ENCODE peak calls at places on chromosomes 1 and 21, in ten cellular contexts. Y is GM03348; S is stimulated activated CD8-positive, alpha-beta memory T cell treated with anti-CD3 and anti-CD28 coated beads, Interleukin-15, amount 100 ng/mL, for 4 hours; J is activated T-cell treated with anti-CD3 and anti-CD28 coated beads for 1 hour; K is H1; L is CD8-positive, alpha-beta T cell; I is stimulated activated effector memory CD8-positive, alpha-beta T cell treated with anti-CD3 and anti-CD28 coated beads, Interleukin-12 subunit alpha, Interleukin-12 subunit beta, amount 100 ng/mL, for 72 hours; C is anterior cingulate cortex; Q is hippocampal formation; Z is EH. M is an unnamed sample.

GRCh38 chr1:156750191-156750931 is 1.1 kb downstream of the HDGF start:
- DNase-seq in Y (peak), S (no peak), J (no peak), K (no peak), L (no peak), I (no peak), C (no peak), Q (no peak), Z (peak), M (peak)

GRCh38 chr1:154627247-154628121 is 19.5 kb upstream of the ADAR start:
- DNase-seq in Y (peak), S (peak), J (peak), K (peak), L (peak), I (peak), C (peak), Q (peak), Z (peak), M (peak)

GRCh38 chr1:86156571-86157455 is at the start of gene COL24A1:
- DNase-seq in Y (peak), S (no peak), J (no peak), K (peak), L (no peak), I (no peak), C (no peak), Q (no peak), Z (peak), M (peak)

GRCh38 chr1:54009406-54009805 is 8.6 kb downstream of the LDLRAD1 start:
- DNase-seq in Y (no peak), S (no peak), J (no peak), K (no peak), L (no peak), I (no peak), C (no peak), Q (no peak), Z (no peak), M (no peak)

GRCh38 chr21:38847556-38847955 is 41.8 kb downstream of the ETS2 start:
- DNase-seq in Y (no peak), S (no peak), J (no peak), K (peak), L (no peak), I (no peak), C (no peak), Q (no peak), Z (no peak), M (no peak)

GRCh38 chr1:25106981-25107642 is 125.2 kb downstream of the SYF2 start:
- DNase-seq in Y (peak), S (no peak), J (no peak), K (no peak), L (no peak), I (no peak), C (no peak), Q (no peak), Z (peak), M (no peak)

GRCh38 chr1:50491142-50491541 is 67.9 kb upstream of the DMRTA2 start:
- DNase-seq in Y (no peak), S (no peak), J (no peak), K (no peak), L (no peak), I (no peak), C (no peak), Q (no peak), Z (no peak), M (no peak)

GRCh38 chr1:172662464-172663109 is 3.7 kb downstream of the FASLG start:
- DNase-seq in Y (peak), S (peak), J (peak), K (no peak), L (peak), I (peak), C (no peak), Q (no peak), Z (peak), M (peak)

GRCh38 chr1:1283821-1284220 is 3.6 kb downstream of the SCNN1D start:
- DNase-seq in Y (peak), S (no peak), J (no peak), K (peak), L (no peak), I (no peak), C (no peak), Q (no peak), Z (peak), M (peak)

GRCh38 chr1:47755368-47755990 is 241.7 kb downstream of the TRABD2B start:
- DNase-seq in Y (no peak), S (no peak), J (peak), K (peak), L (peak), I (peak), C (no peak), Q (no peak), Z (peak), M (peak)

GRCh38 chr1:226310123-226310540 is 1.2 kb upstream of the LIN9 start:
- DNase-seq in Y (no peak), S (no peak), J (no peak), K (no peak), L (no peak), I (no peak), C (no peak), Q (no peak), Z (peak), M (peak)

GRCh38 chr1:66571789-66572188 is 37.8 kb downstream of the SGIP1 start:
- DNase-seq in Y (peak), S (no peak), J (no peak), K (no peak), L (no peak), I (no peak), C (no peak), Q (no peak), Z (peak), M (peak)

GRCh38 chr21:33997432-33997831 is 75.9 kb upstream of the MRPS6 start:
- DNase-seq in Y (no peak), S (no peak), J (no peak), K (no peak), L (no peak), I (no peak), C (no peak), Q (no peak), Z (no peak), M (no peak)

GRCh38 chr1:10866314-10867091 is 70.1 kb upstream of the CASZ1 start:
- DNase-seq in Y (peak), S (no peak), J (no peak), K (peak), L (peak), I (no peak), C (no peak), Q (no peak), Z (peak), M (peak)

GRCh38 chr21:37373539-37373938 is 7.0 kb downstream of the DYRK1A start:
- DNase-seq in Y (no peak), S (no peak), J (no peak), K (no peak), L (no peak), I (no peak), C (no peak), Q (no peak), Z (peak), M (peak)

GRCh38 chr1:33394716-33395115 is 36.2 kb downstream of the PHC2 start:
- DNase-seq in Y (no peak), S (no peak), J (no peak), K (no peak), L (no peak), I (no peak), C (no peak), Q (no peak), Z (peak), M (no peak)

GRCh38 chr21:38438476-38438893 is 59.8 kb downstream of the ERG start:
- DNase-seq in Y (peak), S (no peak), J (no peak), K (no peak), L (no peak), I (no peak), C (no peak), Q (no peak), Z (peak), M (peak)

GRCh38 chr1:55146781-55147180 is 68.4 kb downstream of the USP24 start:
- DNase-seq in Y (no peak), S (no peak), J (no peak), K (no peak), L (no peak), I (no peak), C (no peak), Q (no peak), Z (no peak), M (no peak)

GRCh38 chr1:29319300-29320110 is 83.2 kb downstream of the PTPRU start:
- DNase-seq in Y (no peak), S (no peak), J (no peak), K (no peak), L (no peak), I (no peak), C (no peak), Q (no peak), Z (no peak), M (no peak)

GRCh38 chr21:42092805-42093590 is 21.9 kb downstream of the UMODL1 start:
- DNase-seq in Y (no peak), S (no peak), J (no peak), K (no peak), L (no peak), I (no peak), C (no peak), Q (no peak), Z (peak), M (no peak)